ENCODE peak calls at places on chromosome 6, in seven cellular contexts. N, S, T, R, L, K and G are unnamed samples.

GRCh38 chr6:132391391-132392291 is 9.6 kb downstream of the MOXD1 start:
- DNase-seq in N (no peak), S (no peak), T (peak; percentile 96), R (no peak), L (peak; percentile 39), K (peak; percentile 31), G (peak; percentile 19)

GRCh38 chr6:73520688-73521350 is at the start of gene EEF1A1:
- DNase-seq in N (peak; percentile 100), S (peak; percentile 98), T (peak; percentile 100), R (peak; percentile 99), L (peak; percentile 100), K (peak; percentile 97), G (peak; percentile 98)

GRCh38 chr6:46340246-46340645 is 151.0 kb downstream of the RCAN2 start:
- DNase-seq in N (no peak), S (no peak), T (no peak), R (no peak), L (no peak), K (no peak), G (no peak)

GRCh38 chr6:105510746-105511145 is 107.9 kb upstream of the PREP start:
- DNase-seq in N (no peak), S (no peak), T (peak; percentile 81), R (no peak), L (no peak), K (no peak), G (no peak)

GRCh38 chr6:52503853-52504777 is 72.7 kb downstream of the TRAM2 start:
- DNase-seq in N (no peak), S (peak; percentile 97), T (peak; percentile 87), R (peak; percentile 92), L (no peak), K (peak; percentile 89), G (peak; percentile 98)

GRCh38 chr6:63584566-63584965 is 12.3 kb downstream of the LOC128125822 start:
- DNase-seq in N (no peak), S (no peak), T (no peak), R (no peak), L (no peak), K (no peak), G (no peak)

GRCh38 chr6:82144007-82144851 is 103.3 kb downstream of the IBTK start:
- DNase-seq in N (no peak), S (peak; percentile 88), T (peak; percentile 98), R (peak; percentile 36), L (peak; percentile 27), K (peak; percentile 43), G (peak; percentile 87)

GRCh38 chr6:11412011-11412424 is 125.5 kb upstream of the TMEM170B start:
- DNase-seq in N (no peak), S (no peak), T (peak; percentile 38), R (no peak), L (peak; percentile 70), K (no peak), G (no peak)

GRCh38 chr6:45872827-45873226 is 142.8 kb downstream of the CLIC5 start:
- DNase-seq in N (no peak), S (no peak), T (no peak), R (peak; percentile 31), L (no peak), K (no peak), G (no peak)

GRCh38 chr6:28597217-28597835 is 71.6 kb downstream of the GPX5 start:
- DNase-seq in N (no peak), S (peak; percentile 86), T (peak; percentile 54), R (no peak), L (peak; percentile 66), K (no peak), G (peak; percentile 49)

GRCh38 chr6:7146079-7146828 is 38.5 kb downstream of the RREB1 start:
- DNase-seq in N (peak; percentile 33), S (no peak), T (peak; percentile 79), R (peak; percentile 81), L (no peak), K (peak; percentile 56), G (no peak)

GRCh38 chr6:95093154-95093553 is 484.2 kb upstream of the MANEA start:
- DNase-seq in N (no peak), S (no peak), T (peak; percentile 54), R (no peak), L (no peak), K (no peak), G (peak; percentile 21)

GRCh38 chr6:43074847-43075741 is 1.0 kb upstream of the PTK7 start:
- DNase-seq in N (no peak), S (no peak), T (peak; percentile 57), R (no peak), L (no peak), K (no peak), G (no peak)

GRCh38 chr6:143581835-143582480 is 70.4 kb upstream of the FUCA2 start:
- DNase-seq in N (no peak), S (no peak), T (peak; percentile 58), R (no peak), L (no peak), K (no peak), G (peak; percentile 33)

GRCh38 chr6:101832371-101832770 is 438.9 kb downstream of the GRIK2 start:
- DNase-seq in N (no peak), S (no peak), T (no peak), R (no peak), L (no peak), K (no peak), G (no peak)

GRCh38 chr6:42616716-42617115 is 52.9 kb downstream of the UBR2 start:
- DNase-seq in N (no peak), S (no peak), T (peak; percentile 3), R (no peak), L (no peak), K (no peak), G (no peak)

GRCh38 chr6:89940225-89941027 is 46.2 kb downstream of the GJA10 start:
- DNase-seq in N (peak; percentile 80), S (peak; percentile 75), T (peak; percentile 75), R (peak; percentile 74), L (peak; percentile 81), K (peak; percentile 56), G (peak; percentile 78)

GRCh38 chr6:93419304-93420162 is at the start of gene EPHA7:
- DNase-seq in N (no peak), S (peak; percentile 74), T (peak; percentile 89), R (peak; percentile 84), L (peak; percentile 100), K (peak; percentile 90), G (peak; percentile 96)

GRCh38 chr6:93423542-93423941 is 4.2 kb upstream of the EPHA7 start:
- DNase-seq in N (peak; percentile 32), S (peak; percentile 62), T (peak; percentile 37), R (no peak), L (peak; percentile 83), K (no peak), G (no peak)

GRCh38 chr6:93418448-93419303 is 683 bp downstream of the EPHA7 start:
- DNase-seq in N (no peak), S (peak; percentile 4), T (peak; percentile 51), R (no peak), L (peak; percentile 92), K (peak; percentile 33), G (peak; percentile 21)

GRCh38 chr6:93420163-93420806 is 926 bp upstream of the EPHA7 start:
- DNase-seq in N (no peak), S (no peak), T (no peak), R (no peak), L (peak; percentile 41), K (no peak), G (no peak)

GRCh38 chr6:93424303-93425064 is 5.1 kb upstream of the EPHA7 start:
- DNase-seq in N (no peak), S (no peak), T (no peak), R (no peak), L (peak; percentile 20), K (no peak), G (no peak)
- TF ChIP-seq CTCF in N (peak; percentile 49), S (peak; percentile 20), T (peak; percentile 10), R (peak; percentile 28), L (peak; percentile 69), K (peak; percentile 24), G (no peak)

DNA sequence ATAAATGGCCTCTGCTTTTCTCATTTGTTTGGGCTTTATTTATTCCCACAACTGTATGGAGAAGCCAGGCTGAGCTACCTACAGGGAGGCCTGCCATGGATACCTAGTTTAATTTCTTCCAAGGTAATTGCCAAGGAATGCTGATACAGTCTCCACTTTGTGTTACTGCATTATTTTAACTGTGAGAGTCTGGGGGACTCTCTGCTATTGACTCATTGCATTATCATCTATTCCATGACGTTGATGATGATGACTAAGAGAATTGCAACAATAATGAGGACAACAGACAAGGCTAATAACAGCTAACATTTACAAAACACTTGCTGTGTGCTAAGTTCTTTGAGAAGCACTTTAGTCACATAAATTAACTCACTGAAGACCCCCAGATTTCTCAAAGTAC is 88.4 kb upstream of the COL21A1 start:
- DNase-seq in N (no peak), S (peak; percentile 37), T (peak; percentile 91), R (no peak), L (no peak), K (no peak), G (peak; percentile 70)
- H3K27ac ChIP-seq in N (no peak overlapping the region), S (peak overlapping the region; percentile 52), T (peak overlapping the region; percentile 40), R (no peak overlapping the region), L (no peak overlapping the region), K (no peak overlapping the region), G (no peak overlapping the region)

GRCh38 chr6:39003488-39003887 is 45.1 kb upstream of the GLP1R start:
- DNase-seq in N (no peak), S (no peak), T (no peak), R (no peak), L (no peak), K (no peak), G (no peak)

GRCh38 chr6:39007575-39007974 is 41.0 kb upstream of the GLP1R start:
- DNase-seq in N (no peak), S (no peak), T (no peak), R (no peak), L (no peak), K (no peak), G (no peak)

GRCh38 chr6:39004801-39005200 is 43.8 kb upstream of the GLP1R start:
- DNase-seq in N (no peak), S (no peak), T (no peak), R (no peak), L (no peak), K (no peak), G (no peak)

GRCh38 chr6:39005774-39006173 is 42.8 kb upstream of the GLP1R start:
- DNase-seq in N (no peak), S (no peak), T (no peak), R (no peak), L (no peak), K (no peak), G (no peak)

GRCh38 chr6:39003072-39003471 is 45.5 kb upstream of the GLP1R start:
- DNase-seq in N (no peak), S (no peak), T (no peak), R (no peak), L (peak; percentile 48), K (no peak), G (no peak)
- TF ChIP-seq CTCF in N (peak; percentile 37), S (no peak), T (peak; percentile 6), R (no peak), L (peak; percentile 73), K (no peak), G (no peak)

DNA sequence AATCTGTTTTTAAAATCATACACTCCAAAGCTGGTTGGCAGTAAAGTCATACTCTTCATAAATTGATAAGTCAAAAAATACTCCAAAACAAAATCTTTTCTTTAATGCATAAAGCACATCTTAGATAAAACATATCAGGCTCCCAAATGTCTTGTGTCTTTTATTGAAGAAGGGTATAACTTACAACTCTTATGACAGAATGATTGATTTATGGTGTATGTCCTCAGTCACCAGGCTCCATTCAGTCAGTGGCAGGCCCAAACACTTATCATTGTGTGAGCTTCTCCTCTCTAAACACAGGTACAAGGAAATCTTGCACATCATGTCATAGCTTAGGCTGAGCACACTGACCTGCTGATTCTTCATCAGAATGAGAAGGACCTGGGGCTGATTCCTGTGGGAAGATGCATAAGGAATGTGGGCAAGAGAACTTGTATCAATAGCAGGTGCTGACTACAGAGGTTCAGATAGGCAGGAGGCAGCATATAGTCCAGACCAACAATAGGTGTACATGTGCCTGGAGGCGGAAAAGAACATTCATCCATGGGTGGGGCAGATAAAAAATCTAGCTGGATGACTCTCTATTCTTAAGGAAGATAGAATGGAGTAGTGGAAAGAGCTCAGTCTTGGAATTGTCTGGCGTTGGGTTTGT is 1.9 kb downstream of the CALHM5 start:
- DNase-seq in N (no peak), S (no peak), T (no peak), R (no peak), L (no peak), K (no peak), G (peak; percentile 34)
- H3K27ac ChIP-seq in N (no peak overlapping the region), S (no peak overlapping the region), T (no peak overlapping the region), R (peak overlapping the region; percentile 83), L (no peak overlapping the region), K (peak overlapping the region; percentile 85), G (no peak overlapping the region)